ENCODE peak calls at places on chromosomes 1 and 21, in eight cellular contexts. One of them, this sample, is unnamed.

GRCh38 chr1:6501414-6501813 is 9.9 kb upstream of the PLEKHG5 start:
- DNase-seq in KG1: no peak
- DNase-seq in AG09309: no peak
- DNase-seq in type B pancreatic cell: no peak
- DNase-seq in activated CD8-positive, alpha-beta memory T cell treated with anti-CD3 and anti-CD28 coated beads for 24 hours: no peak
- DNase-seq in renal cortical epithelial cell: no peak
- DNase-seq in AG04450: no peak
- DNase-seq in SHP77: no peak
- DNase-seq in this sample: no peak

GRCh38 chr1:151596166-151596933 is 15.5 kb upstream of the SNX27 start:
- DNase-seq in KG1: no peak
- DNase-seq in AG09309: no peak
- DNase-seq in type B pancreatic cell: no peak
- DNase-seq in activated CD8-positive, alpha-beta memory T cell treated with anti-CD3 and anti-CD28 coated beads for 24 hours: no peak
- DNase-seq in renal cortical epithelial cell: peak
- DNase-seq in AG04450: no peak
- DNase-seq in SHP77: no peak
- DNase-seq in this sample: no peak

GRCh38 chr1:66368261-66368660 is 165.7 kb upstream of the SGIP1 start:
- DNase-seq in KG1: no peak
- DNase-seq in AG09309: no peak
- DNase-seq in type B pancreatic cell: no peak
- DNase-seq in activated CD8-positive, alpha-beta memory T cell treated with anti-CD3 and anti-CD28 coated beads for 24 hours: no peak
- DNase-seq in renal cortical epithelial cell: no peak
- DNase-seq in AG04450: no peak
- DNase-seq in SHP77: no peak
- DNase-seq in this sample: no peak

GRCh38 chr1:6467224-6467623 is 1.3 kb upstream of the TNFRSF25 start:
- DNase-seq in KG1: no peak
- DNase-seq in AG09309: no peak
- DNase-seq in type B pancreatic cell: no peak
- DNase-seq in activated CD8-positive, alpha-beta memory T cell treated with anti-CD3 and anti-CD28 coated beads for 24 hours: no peak
- DNase-seq in renal cortical epithelial cell: no peak
- DNase-seq in AG04450: no peak
- DNase-seq in SHP77: no peak
- DNase-seq in this sample: no peak

GRCh38 chr1:45340816-45341215 is 576 bp upstream of the MUTYH start:
- DNase-seq in KG1: no peak
- DNase-seq in AG09309: no peak
- DNase-seq in type B pancreatic cell: no peak
- DNase-seq in activated CD8-positive, alpha-beta memory T cell treated with anti-CD3 and anti-CD28 coated beads for 24 hours: no peak
- DNase-seq in renal cortical epithelial cell: peak
- DNase-seq in AG04450: no peak
- DNase-seq in SHP77: no peak
- DNase-seq in this sample: no peak

GRCh38 chr1:108553910-108554309 is 6.0 kb upstream of the EEIG2 start:
- DNase-seq in KG1: no peak
- DNase-seq in AG09309: no peak
- DNase-seq in type B pancreatic cell: no peak
- DNase-seq in activated CD8-positive, alpha-beta memory T cell treated with anti-CD3 and anti-CD28 coated beads for 24 hours: no peak
- DNase-seq in renal cortical epithelial cell: no peak
- DNase-seq in AG04450: no peak
- DNase-seq in SHP77: no peak
- DNase-seq in this sample: no peak

GRCh38 chr1:238647877-238648276 is 738.5 kb upstream of the CHRM3 start:
- DNase-seq in KG1: no peak
- DNase-seq in AG09309: peak
- DNase-seq in type B pancreatic cell: no peak
- DNase-seq in activated CD8-positive, alpha-beta memory T cell treated with anti-CD3 and anti-CD28 coated beads for 24 hours: no peak
- DNase-seq in renal cortical epithelial cell: peak
- DNase-seq in AG04450: peak
- DNase-seq in SHP77: no peak
- DNase-seq in this sample: no peak

GRCh38 chr1:47432071-47433036 is 5.5 kb upstream of the FOXD2 start:
- DNase-seq in KG1: no peak
- DNase-seq in AG09309: no peak
- DNase-seq in type B pancreatic cell: peak
- DNase-seq in activated CD8-positive, alpha-beta memory T cell treated with anti-CD3 and anti-CD28 coated beads for 24 hours: peak
- DNase-seq in renal cortical epithelial cell: peak
- DNase-seq in AG04450: no peak
- DNase-seq in SHP77: peak
- DNase-seq in this sample: peak

GRCh38 chr1:56545711-56546110 is 33.7 kb downstream of the PLPP3 start:
- DNase-seq in KG1: no peak
- DNase-seq in AG09309: no peak
- DNase-seq in type B pancreatic cell: no peak
- DNase-seq in activated CD8-positive, alpha-beta memory T cell treated with anti-CD3 and anti-CD28 coated beads for 24 hours: no peak
- DNase-seq in renal cortical epithelial cell: no peak
- DNase-seq in AG04450: no peak
- DNase-seq in SHP77: no peak
- DNase-seq in this sample: no peak

GRCh38 chr1:59204001-59204400 is 92.9 kb upstream of the FGGY start:
- DNase-seq in KG1: no peak
- DNase-seq in AG09309: no peak
- DNase-seq in type B pancreatic cell: no peak
- DNase-seq in activated CD8-positive, alpha-beta memory T cell treated with anti-CD3 and anti-CD28 coated beads for 24 hours: no peak
- DNase-seq in renal cortical epithelial cell: no peak
- DNase-seq in AG04450: no peak
- DNase-seq in SHP77: no peak
- DNase-seq in this sample: no peak

GRCh38 chr1:94675373-94675772 is 133.8 kb upstream of the F3 start:
- DNase-seq in KG1: no peak
- DNase-seq in AG09309: no peak
- DNase-seq in type B pancreatic cell: no peak
- DNase-seq in activated CD8-positive, alpha-beta memory T cell treated with anti-CD3 and anti-CD28 coated beads for 24 hours: no peak
- DNase-seq in renal cortical epithelial cell: no peak
- DNase-seq in AG04450: peak
- DNase-seq in SHP77: no peak
- DNase-seq in this sample: no peak

GRCh38 chr1:240417317-240417716 is 194.6 kb downstream of the GREM2 start:
- DNase-seq in KG1: no peak
- DNase-seq in AG09309: no peak
- DNase-seq in type B pancreatic cell: no peak
- DNase-seq in activated CD8-positive, alpha-beta memory T cell treated with anti-CD3 and anti-CD28 coated beads for 24 hours: no peak
- DNase-seq in renal cortical epithelial cell: no peak
- DNase-seq in AG04450: no peak
- DNase-seq in SHP77: no peak
- DNase-seq in this sample: no peak

GRCh38 chr1:17470021-17470799 is 30.7 kb upstream of the RCC2 start:
- DNase-seq in KG1: no peak
- DNase-seq in AG09309: no peak
- DNase-seq in type B pancreatic cell: no peak
- DNase-seq in activated CD8-positive, alpha-beta memory T cell treated with anti-CD3 and anti-CD28 coated beads for 24 hours: no peak
- DNase-seq in renal cortical epithelial cell: no peak
- DNase-seq in AG04450: no peak
- DNase-seq in SHP77: no peak
- DNase-seq in this sample: no peak

GRCh38 chr1:237578540-237578939 is 312.2 kb downstream of the ZP4 start:
- DNase-seq in KG1: no peak
- DNase-seq in AG09309: no peak
- DNase-seq in type B pancreatic cell: no peak
- DNase-seq in activated CD8-positive, alpha-beta memory T cell treated with anti-CD3 and anti-CD28 coated beads for 24 hours: no peak
- DNase-seq in renal cortical epithelial cell: no peak
- DNase-seq in AG04450: no peak
- DNase-seq in SHP77: no peak
- DNase-seq in this sample: no peak

GRCh38 chr1:163864207-163864606 is 542.5 kb downstream of the NUF2 start:
- DNase-seq in KG1: no peak
- DNase-seq in AG09309: no peak
- DNase-seq in type B pancreatic cell: no peak
- DNase-seq in activated CD8-positive, alpha-beta memory T cell treated with anti-CD3 and anti-CD28 coated beads for 24 hours: no peak
- DNase-seq in renal cortical epithelial cell: no peak
- DNase-seq in AG04450: no peak
- DNase-seq in SHP77: no peak
- DNase-seq in this sample: no peak

GRCh38 chr1:110639724-110640386 is 33.7 kb upstream of the KCNA2 start:
- DNase-seq in KG1: no peak
- DNase-seq in AG09309: no peak
- DNase-seq in type B pancreatic cell: no peak
- DNase-seq in activated CD8-positive, alpha-beta memory T cell treated with anti-CD3 and anti-CD28 coated beads for 24 hours: no peak
- DNase-seq in renal cortical epithelial cell: no peak
- DNase-seq in AG04450: no peak
- DNase-seq in SHP77: no peak
- DNase-seq in this sample: no peak

GRCh38 chr1:76156987-76157386 is 82.4 kb downstream of the ST6GALNAC3 start:
- DNase-seq in KG1: no peak
- DNase-seq in AG09309: no peak
- DNase-seq in type B pancreatic cell: no peak
- DNase-seq in activated CD8-positive, alpha-beta memory T cell treated with anti-CD3 and anti-CD28 coated beads for 24 hours: no peak
- DNase-seq in renal cortical epithelial cell: no peak
- DNase-seq in AG04450: no peak
- DNase-seq in SHP77: no peak
- DNase-seq in this sample: no peak

GRCh38 chr1:114377356-114377755 is 133.6 kb downstream of the TRIM33 start:
- DNase-seq in KG1: no peak
- DNase-seq in AG09309: no peak
- DNase-seq in type B pancreatic cell: no peak
- DNase-seq in activated CD8-positive, alpha-beta memory T cell treated with anti-CD3 and anti-CD28 coated beads for 24 hours: no peak
- DNase-seq in renal cortical epithelial cell: no peak
- DNase-seq in AG04450: no peak
- DNase-seq in SHP77: no peak
- DNase-seq in this sample: no peak

GRCh38 chr1:8562881-8563865 is 245.3 kb downstream of the SLC45A1 start:
- DNase-seq in KG1: no peak
- DNase-seq in AG09309: peak
- DNase-seq in type B pancreatic cell: no peak
- DNase-seq in activated CD8-positive, alpha-beta memory T cell treated with anti-CD3 and anti-CD28 coated beads for 24 hours: no peak
- DNase-seq in renal cortical epithelial cell: peak
- DNase-seq in AG04450: no peak
- DNase-seq in SHP77: no peak
- DNase-seq in this sample: no peak

GRCh38 chr1:170214980-170215910 is 69.5 kb downstream of the NTMT2 start:
- DNase-seq in KG1: no peak
- DNase-seq in AG09309: no peak
- DNase-seq in type B pancreatic cell: no peak
- DNase-seq in activated CD8-positive, alpha-beta memory T cell treated with anti-CD3 and anti-CD28 coated beads for 24 hours: no peak
- DNase-seq in renal cortical epithelial cell: no peak
- DNase-seq in AG04450: no peak
- DNase-seq in SHP77: no peak
- DNase-seq in this sample: no peak

GRCh38 chr1:93746009-93746408 is 64.4 kb upstream of the BCAR3 start:
- DNase-seq in KG1: no peak
- DNase-seq in AG09309: no peak
- DNase-seq in type B pancreatic cell: no peak
- DNase-seq in activated CD8-positive, alpha-beta memory T cell treated with anti-CD3 and anti-CD28 coated beads for 24 hours: no peak
- DNase-seq in renal cortical epithelial cell: no peak
- DNase-seq in AG04450: no peak
- DNase-seq in SHP77: no peak
- DNase-seq in this sample: no peak

GRCh38 chr1:61449410-61449809 is 275.5 kb downstream of the TM2D1 start:
- DNase-seq in KG1: no peak
- DNase-seq in AG09309: no peak
- DNase-seq in type B pancreatic cell: no peak
- DNase-seq in activated CD8-positive, alpha-beta memory T cell treated with anti-CD3 and anti-CD28 coated beads for 24 hours: no peak
- DNase-seq in renal cortical epithelial cell: no peak
- DNase-seq in AG04450: no peak
- DNase-seq in SHP77: no peak
- DNase-seq in this sample: no peak

GRCh38 chr1:33721416-33721815 is 142.5 kb upstream of the HMGB4 start:
- DNase-seq in KG1: no peak
- DNase-seq in AG09309: no peak
- DNase-seq in type B pancreatic cell: peak
- DNase-seq in activated CD8-positive, alpha-beta memory T cell treated with anti-CD3 and anti-CD28 coated beads for 24 hours: peak
- DNase-seq in renal cortical epithelial cell: no peak
- DNase-seq in AG04450: no peak
- DNase-seq in SHP77: no peak
- DNase-seq in this sample: no peak

GRCh38 chr1:45499415-45499769 is 481 bp downstream of the CCDC163 start:
- DNase-seq in KG1: peak
- DNase-seq in AG09309: no peak
- DNase-seq in type B pancreatic cell: no peak
- DNase-seq in activated CD8-positive, alpha-beta memory T cell treated with anti-CD3 and anti-CD28 coated beads for 24 hours: no peak
- DNase-seq in renal cortical epithelial cell: no peak
- DNase-seq in AG04450: no peak
- DNase-seq in SHP77: peak
- DNase-seq in this sample: no peak

GRCh38 chr1:220655509-220655908 is 34.7 kb upstream of the C1orf115 start:
- DNase-seq in KG1: no peak
- DNase-seq in AG09309: no peak
- DNase-seq in type B pancreatic cell: no peak
- DNase-seq in activated CD8-positive, alpha-beta memory T cell treated with anti-CD3 and anti-CD28 coated beads for 24 hours: no peak
- DNase-seq in renal cortical epithelial cell: no peak
- DNase-seq in AG04450: no peak
- DNase-seq in SHP77: no peak
- DNase-seq in this sample: no peak

GRCh38 chr1:28560886-28561285 is 8.0 kb downstream of the TRNAU1AP start:
- DNase-seq in KG1: no peak
- DNase-seq in AG09309: no peak
- DNase-seq in type B pancreatic cell: no peak
- DNase-seq in activated CD8-positive, alpha-beta memory T cell treated with anti-CD3 and anti-CD28 coated beads for 24 hours: no peak
- DNase-seq in renal cortical epithelial cell: no peak
- DNase-seq in AG04450: no peak
- DNase-seq in SHP77: no peak
- DNase-seq in this sample: no peak

GRCh38 chr1:67060811-67061218 is 6.9 kb upstream of the SLC35D1 start:
- DNase-seq in KG1: no peak
- DNase-seq in AG09309: peak
- DNase-seq in type B pancreatic cell: no peak
- DNase-seq in activated CD8-positive, alpha-beta memory T cell treated with anti-CD3 and anti-CD28 coated beads for 24 hours: no peak
- DNase-seq in renal cortical epithelial cell: peak
- DNase-seq in AG04450: peak
- DNase-seq in SHP77: no peak
- DNase-seq in this sample: no peak

GRCh38 chr21:43873673-43874072 is 8.7 kb downstream of the AGPAT3 start:
- DNase-seq in KG1: no peak
- DNase-seq in AG09309: no peak
- DNase-seq in type B pancreatic cell: no peak
- DNase-seq in activated CD8-positive, alpha-beta memory T cell treated with anti-CD3 and anti-CD28 coated beads for 24 hours: no peak
- DNase-seq in renal cortical epithelial cell: no peak
- DNase-seq in AG04450: no peak
- DNase-seq in SHP77: no peak
- DNase-seq in this sample: no peak

GRCh38 chr1:58590019-58590418 is 13.0 kb upstream of the TACSTD2 start:
- DNase-seq in KG1: no peak
- DNase-seq in AG09309: no peak
- DNase-seq in type B pancreatic cell: no peak
- DNase-seq in activated CD8-positive, alpha-beta memory T cell treated with anti-CD3 and anti-CD28 coated beads for 24 hours: no peak
- DNase-seq in renal cortical epithelial cell: no peak
- DNase-seq in AG04450: no peak
- DNase-seq in SHP77: no peak
- DNase-seq in this sample: no peak

GRCh38 chr1:162564762-162565218 is 3.3 kb downstream of the UAP1 start:
- DNase-seq in KG1: no peak
- DNase-seq in AG09309: no peak
- DNase-seq in type B pancreatic cell: no peak
- DNase-seq in activated CD8-positive, alpha-beta memory T cell treated with anti-CD3 and anti-CD28 coated beads for 24 hours: no peak
- DNase-seq in renal cortical epithelial cell: no peak
- DNase-seq in AG04450: no peak
- DNase-seq in SHP77: no peak
- DNase-seq in this sample: no peak

GRCh38 chr1:228853637-228854036 is 118.4 kb downstream of the RHOU start:
- DNase-seq in KG1: no peak
- DNase-seq in AG09309: no peak
- DNase-seq in type B pancreatic cell: no peak
- DNase-seq in activated CD8-positive, alpha-beta memory T cell treated with anti-CD3 and anti-CD28 coated beads for 24 hours: no peak
- DNase-seq in renal cortical epithelial cell: no peak
- DNase-seq in AG04450: no peak
- DNase-seq in SHP77: no peak
- DNase-seq in this sample: no peak

GRCh38 chr1:211685823-211686222 is 10.4 kb upstream of the NEK2 start:
- DNase-seq in KG1: no peak
- DNase-seq in AG09309: no peak
- DNase-seq in type B pancreatic cell: no peak
- DNase-seq in activated CD8-positive, alpha-beta memory T cell treated with anti-CD3 and anti-CD28 coated beads for 24 hours: no peak
- DNase-seq in renal cortical epithelial cell: no peak
- DNase-seq in AG04450: no peak
- DNase-seq in SHP77: no peak
- DNase-seq in this sample: no peak

GRCh38 chr1:23768733-23769132 is 9.5 kb upstream of the PITHD1 start:
- DNase-seq in KG1: no peak
- DNase-seq in AG09309: no peak
- DNase-seq in type B pancreatic cell: no peak
- DNase-seq in activated CD8-positive, alpha-beta memory T cell treated with anti-CD3 and anti-CD28 coated beads for 24 hours: no peak
- DNase-seq in renal cortical epithelial cell: no peak
- DNase-seq in AG04450: no peak
- DNase-seq in SHP77: no peak
- DNase-seq in this sample: no peak

GRCh38 chr1:229596961-229597699 is 28.8 kb downstream of the TAF5L start:
- DNase-seq in KG1: no peak
- DNase-seq in AG09309: peak
- DNase-seq in type B pancreatic cell: no peak
- DNase-seq in activated CD8-positive, alpha-beta memory T cell treated with anti-CD3 and anti-CD28 coated beads for 24 hours: no peak
- DNase-seq in renal cortical epithelial cell: peak
- DNase-seq in AG04450: no peak
- DNase-seq in SHP77: no peak
- DNase-seq in this sample: no peak

This sample was measured in activated CD4-positive, alpha-beta T cell treated with anti-CD3 and anti-CD28 coated beads for 4 hours.